ENCODE peak calls at places on chromosomes 12 and 14, in five cellular contexts. L is Ammon's horn, X is fibroblast of lung, G is ecto neural progenitor cell, H is B cell. W is an unnamed sample.

GRCh38 chr12:65715976-65716375 is 108.3 kb upstream of the HMGA2 start:
- DNase-seq in H (no peak), G (no peak), L (no peak), X (no peak), W (no peak)

GRCh38 chr14:105119410-105120025 is 49.1 kb downstream of the JAG2 start:
- DNase-seq in G (no peak), H (no peak), L (no peak), X (no peak), W (no peak)

GRCh38 chr14:94110552-94111181 is at the start of gene IFI27:
- DNase-seq in X (peak), L (no peak), G (peak), H (no peak), W (no peak)

GRCh38 chr12:77324416-77324762 is 259.0 kb upstream of the E2F7 start:
- DNase-seq in H (no peak), G (no peak), L (no peak), X (no peak), W (no peak)

GRCh38 chr14:105856676-105857222 is 330.4 kb downstream of the TMEM121 start:
- DNase-seq in L (no peak), H (no peak), G (no peak), X (no peak), W (no peak)

GRCh38 chr12:71134405-71134804 is 23.4 kb downstream of the TSPAN8 start:
- DNase-seq in G (no peak), L (no peak), X (no peak), H (no peak), W (no peak)

GRCh38 chr12:102691773-102692555 is 211.6 kb upstream of the IGF1 start:
- DNase-seq in X (no peak), G (no peak), L (no peak), H (no peak), W (no peak)

GRCh38 chr14:33737446-33737845 is 213.4 kb downstream of the EGLN3 start:
- DNase-seq in H (no peak), L (no peak), X (peak), G (no peak), W (no peak)

GRCh38 chr12:123269395-123269892 is 2.2 kb downstream of the CDK2AP1 start:
- DNase-seq in X (peak), H (peak), G (peak), L (peak), W (peak)

GRCh38 chr12:7374423-7375144 is 69.4 kb downstream of the CD163L1 start:
- DNase-seq in X (peak), L (peak), H (no peak), G (peak), W (peak)

GRCh38 chr14:20454359-20454644 is 310 bp downstream of the OSGEP start:
- DNase-seq in L (no peak), H (peak), X (no peak), G (no peak), W (peak)

GRCh38 chr14:59711083-59711482 is 134.5 kb upstream of the CCDC175 start:
- DNase-seq in H (no peak), L (no peak), X (no peak), G (no peak), W (no peak)

GRCh38 chr14:70152081-70152480 is 36.7 kb downstream of the SLC8A3 start:
- DNase-seq in X (no peak), G (no peak), L (no peak), H (no peak), W (no peak)

GRCh38 chr12:30991466-30991865 is 64.9 kb downstream of the TSPAN11 start:
- DNase-seq in H (no peak), G (no peak), X (no peak), L (no peak), W (no peak)

GRCh38 chr12:92396647-92397258 is 251.1 kb upstream of the BTG1 start:
- DNase-seq in X (peak), G (no peak), H (no peak), L (no peak), W (no peak)

GRCh38 chr12:5907812-5908211 is 37.2 kb downstream of the ANO2 start:
- DNase-seq in X (no peak), G (peak), H (no peak), L (no peak), W (no peak)

GRCh38 chr12:118136559-118137003 is 657 bp downstream of the PEBP1 start:
- DNase-seq in X (peak), G (peak), L (no peak), H (peak), W (peak)

GRCh38 chr12:120368789-120369475 is at the start of gene MSI1:
- DNase-seq in G (peak), L (no peak), X (no peak), H (no peak), W (no peak)

GRCh38 chr12:20624718-20625117 is 70.4 kb upstream of the SLCO1C1 start:
- DNase-seq in L (no peak), H (no peak), G (no peak), X (peak), W (no peak)

GRCh38 chr14:79549515-79549914 is 661.8 kb downstream of the DIO2 start:
- DNase-seq in G (no peak), X (no peak), L (no peak), H (no peak), W (no peak)

GRCh38 chr12:130026608-130027176 is 122.9 kb upstream of the TMEM132D start:
- DNase-seq in L (peak), H (no peak), G (no peak), X (no peak), W (no peak)

GRCh38 chr12:3132636-3133409 is 55.6 kb downstream of the TSPAN9 start:
- DNase-seq in G (no peak), L (no peak), H (no peak), X (peak), W (no peak)

GRCh38 chr12:116400671-116401357 is 123.3 kb upstream of the MED13L start:
- DNase-seq in G (no peak), L (peak), H (no peak), X (no peak), W (peak)

GRCh38 chr14:90644882-90645281 is 171.3 kb downstream of the TTC7B start:
- DNase-seq in G (no peak), L (peak), H (no peak), X (peak), W (no peak)

GRCh38 chr12:12791756-12792346 is 6.4 kb downstream of the APOLD1 start:
- DNase-seq in X (no peak), G (no peak), L (no peak), H (no peak), W (no peak)

GRCh38 chr14:97491697-97492096 is 694.5 kb downstream of the VRK1 start:
- DNase-seq in H (no peak), G (no peak), L (no peak), X (no peak), W (no peak)

GRCh38 chr14:68691031-68691864 is 101.6 kb downstream of the ZFP36L1 start:
- DNase-seq in L (peak), G (peak), H (peak), X (no peak), W (no peak)

GRCh38 chr12:57367121-57367520 is 63.7 kb downstream of the R3HDM2 start:
- DNase-seq in L (no peak), H (no peak), G (no peak), X (no peak), W (no peak)

GRCh38 chr12:3752096-3752709 is 706 bp downstream of the CRACR2A start:
- DNase-seq in H (peak), G (peak), X (peak), L (peak), W (peak)

W was measured in germinal center.